ENCODE peak calls at places on chromosomes 5 and 9, in four cellular contexts. V is HEK293T; L is stimulated activated CD8-positive, alpha-beta memory T cell treated with anti-CD3 and anti-CD28 coated beads, Interleukin-4, amount 100 ng/mL, for 4 hours; U is ureter. D is an unnamed sample.
A peak's percentile ranks its signal among the peaks of the same experiment; 100 is the strongest.

GRCh38 chr9:137082222-137082924 is 4.4 kb upstream of the MAN1B1 start:
- DNase-seq in L (no peak), U (no peak), V (no peak), D (no peak)

GRCh38 chr9:113963017-113963620 is 87.0 kb downstream of the ZNF618 start:
- DNase-seq in U (no peak), V (peak; percentile 66), L (no peak), D (no peak)

GRCh38 chr9:16784002-16784401 is 86.5 kb downstream of the BNC2 start:
- DNase-seq in V (no peak), U (no peak), L (no peak), D (no peak)

GRCh38 chr9:118595719-118596305 is 773.4 kb downstream of the BRINP1 start:
- DNase-seq in U (peak; percentile 47), V (peak; percentile 14), L (no peak), D (no peak)

GRCh38 chr9:122029898-122030297 is 63.2 kb downstream of the TTLL11 start:
- DNase-seq in U (no peak), L (no peak), V (no peak), D (no peak)

GRCh38 chr9:127931092-127931881 is 710 bp upstream of the PIP5KL1 start:
- DNase-seq in U (no peak), L (no peak), V (peak; percentile 34), D (no peak)

GRCh38 chr9:9563817-9564216 is 1049.0 kb downstream of the PTPRD start:
- DNase-seq in L (no peak), U (no peak), V (no peak), D (no peak)

GRCh38 chr9:92952861-92953620 is 5.7 kb downstream of the FGD3 start:
- DNase-seq in V (no peak), L (no peak), U (no peak), D (no peak)

GRCh38 chr9:87603854-87604490 is 106.3 kb downstream of the DAPK1 start:
- DNase-seq in L (no peak), V (peak; percentile 48), U (no peak), D (no peak)

GRCh38 chr5:64869419-64869818 is 100.7 kb downstream of the CWC27 start:
- DNase-seq in L (no peak), V (no peak), U (no peak), D (no peak)

GRCh38 chr9:128706671-128707381 is 4.5 kb downstream of the PKN3 start:
- DNase-seq in V (no peak), U (no peak), L (no peak), D (no peak)